ENCODE peak calls at places on chromosomes 2 and 18, in seven cellular contexts. O is tibial artery; J is OCI-LY7; E is MM.1S; G is GM23248; W is tibial nerve; V is effector memory CD4-positive, alpha-beta T cell. Q is an unnamed sample.

GRCh38 chr2:230793573-230794359 is 71.0 kb upstream of the ITM2C start:
- DNase-seq in W (peak; percentile 25), E (no peak), O (peak; percentile 91), J (no peak), V (peak; percentile 67), G (peak; percentile 99), Q (peak; percentile 54)

GRCh38 chr2:219509780-219510511 is 4.3 kb upstream of the ASIC4 start:
- DNase-seq in W (no peak), O (peak; percentile 81), V (peak; percentile 9), G (peak; percentile 79), J (peak; percentile 40), E (no peak), Q (peak; percentile 51)

GRCh38 chr2:179272406-179273192 is 8.0 kb upstream of the SESTD1 start:
- DNase-seq in O (no peak), V (no peak), W (no peak), E (no peak), G (peak; percentile 84), J (no peak), Q (no peak)

GRCh38 chr2:99111945-99112344 is 29.6 kb upstream of the C2orf15 start:
- DNase-seq in J (no peak), G (no peak), O (no peak), E (no peak), W (no peak), V (no peak), Q (no peak)

GRCh38 chr18:7904529-7904928 is 337.4 kb downstream of the PTPRM start:
- DNase-seq in W (no peak), E (no peak), V (no peak), O (no peak), J (no peak), G (peak; percentile 77), Q (no peak)

GRCh38 chr18:25420091-25420490 is 68.1 kb upstream of the ZNF521 start:
- DNase-seq in E (no peak), W (no peak), J (no peak), V (no peak), G (no peak), O (no peak), Q (no peak)

GRCh38 chr2:240960309-240960962 is 38.0 kb upstream of the SNED1 start:
- DNase-seq in J (no peak), O (no peak), E (no peak), G (no peak), W (peak; percentile 41), V (no peak), Q (peak; percentile 69)

GRCh38 chr2:151632993-151633592 is 101.2 kb downstream of the NEB start:
- DNase-seq in G (peak; percentile 45), O (no peak), J (peak; percentile 27), E (peak; percentile 48), W (no peak), V (no peak), Q (no peak)

GRCh38 chr2:157825885-157826284 is 50.2 kb downstream of the ACVR1 start:
- DNase-seq in O (no peak), W (no peak), J (no peak), G (peak; percentile 91), E (no peak), V (no peak), Q (no peak)

DNA sequence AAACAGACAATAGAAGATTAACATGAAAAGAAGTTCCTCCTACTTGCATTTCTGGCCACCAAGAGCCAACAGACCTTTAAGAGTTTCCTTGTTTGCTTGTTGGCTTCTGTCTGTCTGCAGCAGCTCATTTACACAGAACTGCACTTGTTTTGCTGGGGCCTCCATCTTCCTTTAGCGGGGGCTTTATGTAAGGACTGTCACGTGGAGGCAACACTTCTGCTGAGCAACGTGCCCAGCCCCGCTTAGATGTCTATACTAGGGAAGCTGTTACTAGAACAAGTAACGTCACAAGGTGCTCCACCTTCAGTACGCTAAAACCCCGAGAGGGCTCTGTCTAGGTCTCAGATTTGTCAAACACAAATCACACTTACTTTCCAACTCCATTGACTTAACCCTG is 104.3 kb upstream of the PXDN start:
- DNase-seq in E (no peak), W (no peak), V (no peak), G (no peak), J (no peak), O (no peak), Q (no peak)
- H3K27ac ChIP-seq in E (no peak overlapping the region), W (no peak overlapping the region), V (no peak overlapping the region), G (no peak overlapping the region), J (no peak overlapping the region), O (no peak overlapping the region), Q (no peak overlapping the region)

GRCh38 chr2:95074663-95075439 is 46.8 kb downstream of the MRPS5 start:
- DNase-seq in O (no peak), G (no peak), V (peak; percentile 36), J (peak; percentile 24), W (no peak), E (no peak), Q (no peak)

GRCh38 chr2:95073856-95074662 is 47.5 kb downstream of the MRPS5 start:
- DNase-seq in W (no peak), G (no peak), V (no peak), E (no peak), J (no peak), O (no peak), Q (no peak)

GRCh38 chr2:95076705-95077520 is 44.7 kb downstream of the MRPS5 start:
- DNase-seq in W (peak; percentile 36), O (no peak), G (peak; percentile 68), E (peak; percentile 74), V (peak; percentile 83), J (peak; percentile 69), Q (peak; percentile 62)

GRCh38 chr2:95077521-95077807 is 44.1 kb downstream of the MRPS5 start:
- DNase-seq in G (no peak), W (no peak), J (peak; percentile 9), E (no peak), V (no peak), O (no peak), Q (no peak)

DNA sequence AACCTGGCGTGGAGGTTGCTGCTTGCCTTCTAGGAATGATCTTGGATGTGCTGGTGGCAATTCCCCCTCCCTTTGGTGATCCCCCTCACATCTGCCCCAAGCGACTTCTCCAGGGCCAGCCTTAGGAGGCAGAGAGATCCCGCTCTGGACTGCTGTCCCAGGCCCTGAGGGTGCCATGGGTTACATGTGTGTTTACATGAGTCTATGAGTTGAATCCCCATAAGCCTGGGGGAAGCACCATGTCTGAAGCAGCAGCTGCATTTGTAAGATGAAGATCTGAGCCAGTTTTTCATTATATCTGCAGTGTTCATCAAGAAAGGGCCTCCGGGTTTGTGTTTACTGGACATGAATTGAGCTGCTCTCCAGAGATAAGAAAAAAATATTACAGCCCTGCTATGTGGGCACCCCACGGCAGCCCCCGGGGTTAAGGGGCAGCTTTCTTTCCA is 46.1 kb downstream of the MRPS5 start:
- DNase-seq in E (no peak), V (no peak), J (no peak), O (no peak), W (no peak), G (no peak), Q (no peak)
- H3K9me3 ChIP-seq in E (no peaks in the 10 kb centered on the region), V (no peaks in the 10 kb centered on the region), J (no peaks in the 10 kb centered on the region), O (no peaks in the 10 kb centered on the region), W (no peaks in the 10 kb centered on the region), G (no peaks in the 10 kb centered on the region), Q (no peaks in the 10 kb centered on the region)

DNA sequence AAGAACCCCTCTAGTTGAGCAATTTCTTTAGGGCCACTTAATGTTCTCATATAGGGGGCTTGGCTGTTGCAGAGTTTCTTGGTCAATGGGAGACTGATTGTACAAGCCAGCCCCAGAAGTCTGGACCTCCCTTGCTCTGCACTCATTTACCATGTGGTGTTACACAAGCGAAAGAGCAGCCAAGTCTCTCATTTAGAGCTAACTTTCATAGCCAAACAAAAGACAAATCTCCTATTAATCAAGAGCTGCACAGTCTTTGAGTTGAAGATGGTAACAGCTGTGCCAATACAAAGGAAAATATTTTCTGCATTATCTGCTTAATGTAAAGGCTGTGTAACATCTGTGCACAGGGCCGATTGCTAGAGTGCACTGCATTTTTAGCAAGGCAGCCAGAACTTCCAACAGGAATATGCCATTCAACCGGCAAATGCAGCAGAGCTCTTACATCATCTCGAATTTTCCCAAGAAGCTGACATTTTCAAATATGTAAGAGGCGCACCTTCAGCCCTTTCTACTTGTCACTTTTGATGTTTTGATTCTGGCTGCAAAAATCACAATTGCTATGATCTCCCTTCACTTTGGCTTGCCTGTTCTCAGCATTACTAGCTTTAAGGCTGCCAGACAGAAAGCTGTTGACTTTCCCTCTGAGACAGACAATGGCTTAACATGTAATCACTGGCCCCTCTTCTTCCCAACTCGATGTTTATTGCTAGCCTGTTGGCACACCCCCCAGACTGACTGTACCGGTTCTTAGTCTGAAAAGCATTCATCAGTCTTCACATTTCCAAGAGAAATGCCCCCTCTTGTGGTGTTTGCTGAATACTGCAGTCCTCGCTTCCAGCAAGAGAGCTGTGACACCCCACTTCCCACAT is 96.9 kb upstream of the TANK start:
- DNase-seq in V (peak; percentile 38), W (peak; percentile 61), J (peak; percentile 65), E (peak; percentile 71), O (peak; percentile 80), G (peak; percentile 90), Q (peak; percentile 47)
- H3K4me3 ChIP-seq in V (no peak overlapping the region), W (no peak overlapping the region), J (no peak overlapping the region), E (no peak overlapping the region), O (no peak overlapping the region), G (peak overlapping the region; percentile 19), Q (peak overlapping the region; percentile 13)

GRCh38 chr2:172376505-172377125 is 50.8 kb upstream of the ITGA6 start:
- DNase-seq in O (no peak), E (no peak), G (no peak), J (no peak), V (no peak), W (no peak), Q (no peak)
- H3K27ac ChIP-seq in O (no peak overlapping the region), E (no peak overlapping the region), G (no peak overlapping the region), J (no peak overlapping the region), V (no peak overlapping the region), W (no peak overlapping the region), Q (peak overlapping the region; percentile 58)

GRCh38 chr2:234095301-234095700 is 44.8 kb downstream of the SPP2 start:
- DNase-seq in V (no peak), O (no peak), W (no peak), E (no peak), J (no peak), G (no peak), Q (no peak)

GRCh38 chr2:234091432-234091879 is 41.0 kb downstream of the SPP2 start:
- DNase-seq in O (no peak), E (no peak), G (peak; percentile 15), V (no peak), W (no peak), J (no peak), Q (no peak)

GRCh38 chr2:234096164-234096563 is 45.7 kb downstream of the SPP2 start:
- DNase-seq in J (no peak), V (no peak), E (no peak), W (no peak), G (no peak), O (no peak), Q (no peak)

GRCh38 chr2:234091883-234092282 is 41.4 kb downstream of the SPP2 start:
- DNase-seq in W (no peak), O (no peak), J (no peak), G (peak; percentile 7), V (no peak), E (no peak), Q (no peak)
- H3K9me3 ChIP-seq in W (peaks cover 18% of the 10 kb centered on the region), O (no peaks in the 10 kb centered on the region), J (no peaks in the 10 kb centered on the region), G (no peaks in the 10 kb centered on the region), V (no peaks in the 10 kb centered on the region), E (no peaks in the 10 kb centered on the region), Q (peaks cover 24% of the 10 kb centered on the region)

Q was measured in left ventricle myocardium inferior.